ENCODE peak calls at places on chromosome 13, in five cellular contexts. L is spleen, S is thyroid gland, N is uterus, O is heart left ventricle. J is an unnamed sample.

GRCh38 chr13:79225487-79226232 is 180.4 kb downstream of the RBM26 start:
- DNase-seq in L (no peak), S (no peak), N (no peak), O (no peak), J (no peak)

GRCh38 chr13:43522788-43523187 is 264.0 kb downstream of the ENOX1 start:
- DNase-seq in L (no peak), S (no peak), N (no peak), O (no peak), J (no peak)

GRCh38 chr13:23146811-23147245 is 34.0 kb upstream of the SGCG start:
- DNase-seq in L (no peak), S (no peak), N (no peak), O (no peak), J (no peak)

GRCh38 chr13:78736142-78736541 is 77.2 kb upstream of the OBI1 start:
- DNase-seq in L (no peak), S (no peak), N (no peak), O (no peak), J (no peak)

GRCh38 chr13:75813323-75813722 is 177.2 kb downstream of the LMO7 start:
- DNase-seq in L (no peak), S (no peak), N (no peak), O (no peak), J (no peak)

GRCh38 chr13:72126424-72126823 is 259.4 kb upstream of the DACH1 start:
- DNase-seq in L (no peak), S (no peak), N (no peak), O (no peak), J (no peak)

GRCh38 chr13:106372199-106373160 is 163.0 kb downstream of the EFNB2 start:
- DNase-seq in L (no peak), S (no peak), N (no peak), O (no peak), J (no peak)

GRCh38 chr13:87498681-87499080 is 172.5 kb upstream of the SLITRK5 start:
- DNase-seq in L (no peak), S (peak; percentile 8), N (no peak), O (no peak), J (peak; percentile 16)

GRCh38 chr13:77563110-77563509 is 27.6 kb downstream of the SCEL start:
- DNase-seq in L (no peak), S (no peak), N (no peak), O (no peak), J (no peak)

GRCh38 chr13:31431722-31432137 is 232.0 kb downstream of the B3GLCT start:
- DNase-seq in L (no peak), S (peak; percentile 40), N (peak; percentile 67), O (peak; percentile 34), J (peak; percentile 73)

GRCh38 chr13:89458456-89458855 is 1787.3 kb downstream of the SLITRK5 start:
- DNase-seq in L (no peak), S (no peak), N (no peak), O (no peak), J (no peak)

GRCh38 chr13:81582381-81582780 is 1241.5 kb upstream of the SPRY2 start:
- DNase-seq in L (no peak), S (no peak), N (no peak), O (no peak), J (no peak)

GRCh38 chr13:100280681-100281080 is 191.8 kb downstream of the PCCA start:
- DNase-seq in L (no peak), S (no peak), N (no peak), O (no peak), J (no peak)

GRCh38 chr13:58855283-58855682 is 1223.7 kb downstream of the PCDH17 start:
- DNase-seq in L (no peak), S (no peak), N (no peak), O (no peak), J (no peak)

GRCh38 chr13:114022309-114022669 is 48.4 kb upstream of the C13orf46 start:
- DNase-seq in L (no peak), S (no peak), N (no peak), O (no peak), J (no peak)

GRCh38 chr13:65912516-65912915 is 1317.6 kb downstream of the PCDH9 start:
- DNase-seq in L (no peak), S (no peak), N (no peak), O (no peak), J (no peak)

GRCh38 chr13:23730251-23730650 is 158.9 kb downstream of the MIPEP start:
- DNase-seq in L (no peak), S (peak; percentile 54), N (no peak), O (no peak), J (no peak)

GRCh38 chr13:108950333-108951010 is 321.1 kb downstream of the MYO16 start:
- DNase-seq in L (no peak), S (no peak), N (no peak), O (no peak), J (no peak)

GRCh38 chr13:39196957-39197644 is 158.8 kb downstream of the NHLRC3 start:
- DNase-seq in L (no peak), S (no peak), N (no peak), O (no peak), J (no peak)

GRCh38 chr13:31850041-31850440 is 110.7 kb downstream of the RXFP2 start:
- DNase-seq in L (no peak), S (no peak), N (no peak), O (no peak), J (no peak)

GRCh38 chr13:110305949-110306339 is 1.0 kb downstream of the COL4A1 start:
- DNase-seq in L (no peak), S (peak; percentile 39), N (no peak), O (no peak), J (no peak)

GRCh38 chr13:80337011-80337688 is 3.8 kb downstream of the SPRY2 start:
- DNase-seq in L (no peak), S (no peak), N (no peak), O (peak; percentile 13), J (no peak)

GRCh38 chr13:75312884-75313520 is 169.0 kb downstream of the TBC1D4 start:
- DNase-seq in L (no peak), S (no peak), N (no peak), O (no peak), J (no peak)

GRCh38 chr13:100209857-100210580 is 121.1 kb downstream of the PCCA start:
- DNase-seq in L (no peak), S (no peak), N (no peak), O (no peak), J (no peak)

GRCh38 chr13:99766641-99767045 is 204.9 kb downstream of the ZIC5 start:
- DNase-seq in L (no peak), S (no peak), N (no peak), O (no peak), J (no peak)

GRCh38 chr13:50285283-50285682 is 270.0 kb downstream of the KCNRG start:
- DNase-seq in L (no peak), S (no peak), N (no peak), O (no peak), J (no peak)

GRCh38 chr13:47829684-47830083 is 171.4 kb downstream of the SUCLA2 start:
- DNase-seq in L (no peak), S (no peak), N (no peak), O (no peak), J (no peak)

GRCh38 chr13:55583953-55584593 is 1556.6 kb upstream of the PRR20A start:
- DNase-seq in L (no peak), S (no peak), N (no peak), O (no peak), J (no peak)

GRCh38 chr13:75788494-75788991 is 152.4 kb downstream of the LMO7 start:
- DNase-seq in L (no peak), S (peak; percentile 58), N (no peak), O (peak; percentile 52), J (no peak)

GRCh38 chr13:110240943-110241342 is 66.0 kb downstream of the COL4A1 start:
- DNase-seq in L (no peak), S (no peak), N (no peak), O (no peak), J (no peak)

GRCh38 chr13:31885994-31886393 is 145.6 kb upstream of the FRY start:
- DNase-seq in L (no peak), S (peak; percentile 12), N (no peak), O (peak; percentile 32), J (no peak)

DNA sequence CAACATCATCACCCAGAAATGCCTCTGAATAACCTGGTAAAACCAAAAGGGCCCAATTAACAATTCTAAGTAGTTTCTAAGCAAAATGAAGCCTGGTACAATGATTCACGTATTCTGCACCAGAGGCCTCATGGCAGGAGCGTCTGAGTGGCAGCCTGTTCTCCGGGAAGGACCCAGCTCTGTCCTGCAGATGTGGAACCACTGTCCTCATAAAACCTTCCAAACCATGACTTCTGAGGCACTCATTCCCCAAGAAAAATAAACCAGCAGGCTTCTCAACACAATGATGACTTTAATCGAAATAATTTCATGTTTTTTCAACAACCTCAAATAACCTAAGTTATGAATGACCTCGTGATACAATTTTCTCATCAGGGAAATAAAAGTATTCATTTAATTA is 89.9 kb downstream of the STK24 start:
- DNase-seq in L (no peak), S (no peak), N (no peak), O (no peak), J (no peak)
- H3K4me1 ChIP-seq in L (peaks cover 53% of the 10 kb centered on the region), S (peaks cover 43% of the 10 kb centered on the region), N (peaks cover 24% of the 10 kb centered on the region), O (peaks cover 83% of the 10 kb centered on the region), J (peaks cover 29% of the 10 kb centered on the region)

DNA sequence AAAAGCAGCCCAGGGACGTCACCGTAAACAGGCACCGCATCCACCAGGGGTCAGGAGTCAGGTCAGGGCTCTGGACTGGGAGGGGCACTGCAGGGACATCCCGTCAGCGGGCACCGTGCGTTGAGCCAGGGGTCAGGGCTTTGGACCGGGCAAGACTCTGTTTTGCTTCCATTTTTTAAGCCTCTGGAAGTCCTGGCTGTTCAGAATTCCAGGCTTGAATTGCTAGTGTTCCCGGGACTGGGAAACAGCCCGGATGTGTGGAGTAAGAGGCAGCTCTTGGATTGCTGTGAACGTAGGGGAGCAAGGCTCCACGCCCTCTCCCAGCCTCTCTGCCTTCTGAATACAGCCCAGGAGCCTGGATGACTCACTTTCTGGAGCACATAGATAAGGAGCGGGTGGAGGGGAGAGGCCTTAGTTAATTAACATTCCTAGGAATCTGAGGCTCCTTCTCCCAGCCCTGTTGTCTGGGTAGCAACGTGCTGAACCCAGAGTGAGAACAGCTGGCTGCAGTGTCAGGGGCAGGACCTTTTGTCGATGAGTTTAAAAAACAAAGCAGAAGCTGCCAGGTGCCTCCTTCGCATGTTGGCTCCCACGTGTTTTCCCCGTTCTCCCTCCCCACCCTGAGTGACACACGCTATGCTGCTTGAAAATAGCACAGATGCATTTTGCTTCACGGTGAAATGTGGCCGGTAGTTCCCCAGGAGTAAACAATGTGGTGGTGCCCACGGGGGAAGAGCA is 21.9 kb downstream of the ATP11A start:
- DNase-seq in L (peak; percentile 82), S (peak; percentile 88), N (peak; percentile 93), O (peak; percentile 85), J (peak; percentile 90)
- TF ChIP-seq CTCF in L (no peak), S (no peak), N (no peak), O (no peak), J (no peak)

GRCh38 chr13:44578064-44578394 is 1.9 kb upstream of the TSC22D1 start:
- DNase-seq in L (no peak), S (no peak), N (no peak), O (no peak), J (no peak)
- TF ChIP-seq POLR2A in L (no peak), S (no peak), N (no peak), O (no peak), J (no peak)

GRCh38 chr13:40664100-40665060 is 2.1 kb downstream of the FOXO1 start:
- DNase-seq in L (peak; percentile 95), S (peak; percentile 84), N (peak; percentile 65), O (peak; percentile 86), J (peak; percentile 83)

GRCh38 chr13:40666905-40667621 is 622 bp upstream of the FOXO1 start:
- DNase-seq in L (peak; percentile 94), S (peak; percentile 46), N (peak; percentile 52), O (peak; percentile 40), J (peak; percentile 51)

GRCh38 chr13:40665754-40666057 is 735 bp downstream of the FOXO1 start:
- DNase-seq in L (no peak), S (no peak), N (no peak), O (no peak), J (no peak)

GRCh38 chr13:40666058-40666904 is at the start of gene FOXO1:
- DNase-seq in L (peak; percentile 97), S (peak; percentile 87), N (peak; percentile 94), O (peak; percentile 94), J (peak; percentile 89)

GRCh38 chr13:40665061-40665753 is 1.2 kb downstream of the FOXO1 start:
- DNase-seq in L (peak; percentile 90), S (peak; percentile 65), N (peak; percentile 48), O (peak; percentile 46), J (peak; percentile 38)
- H3K4me1 ChIP-seq in L (peaks cover 39% of the 10 kb centered on the region), S (peaks cover 22% of the 10 kb centered on the region), N (no peaks in the 10 kb centered on the region), O (peaks cover 44% of the 10 kb centered on the region), J (peaks cover 38% of the 10 kb centered on the region)

J was measured in testis.